ENCODE peak calls at places on chromosomes 7 and 10, in four cellular contexts. P is HepG2, T is K562, D is GM12878. A is an unnamed sample.

GRCh38 chr7:131004371-131004770 is 270.4 kb upstream of the KLF14 start:
- DNase-seq in T (no peak), D (no peak), P (no peak), A (no peak)

GRCh38 chr7:54995631-54996340 is 23.0 kb upstream of the EGFR start:
- DNase-seq in D (peak; percentile 17), T (no peak), P (peak; percentile 39), A (peak; percentile 80)

GRCh38 chr7:134502463-134502862 is 24.9 kb upstream of the AKR1B10 start:
- DNase-seq in T (no peak), P (no peak), D (no peak), A (no peak)

GRCh38 chr7:27178366-27178765 is 4.2 kb upstream of the HOXA10 start:
- DNase-seq in T (no peak), P (no peak), D (no peak), A (peak; percentile 60)

GRCh38 chr7:50632561-50633413 is 67.6 kb upstream of the DDC start:
- DNase-seq in T (peak; percentile 68), P (peak; percentile 70), D (no peak), A (peak; percentile 71)

GRCh38 chr10:36692759-36693158 is 432.6 kb upstream of the ANKRD30A start:
- DNase-seq in P (no peak), T (no peak), D (no peak), A (no peak)

GRCh38 chr10:29409241-29410051 is 120.6 kb downstream of the LYZL1 start:
- DNase-seq in P (peak; percentile 47), T (peak; percentile 76), D (no peak), A (peak; percentile 77)

GRCh38 chr10:52172581-52172980 is 141.5 kb upstream of the DKK1 start:
- DNase-seq in P (no peak), D (no peak), T (no peak), A (no peak)

GRCh38 chr7:111409714-111410422 is 152.4 kb downstream of the IMMP2L start:
- DNase-seq in D (no peak), P (peak; percentile 0), T (no peak), A (no peak)

GRCh38 chr7:26760499-26760898 is 103.9 kb downstream of the SKAP2 start:
- DNase-seq in T (no peak), D (no peak), P (no peak), A (no peak)

GRCh38 chr7:27102578-27103442 is at the start of gene HOXA2:
- DNase-seq in D (no peak), T (no peak), P (no peak), A (peak; percentile 86)

GRCh38 chr7:157268540-157268939 is 68.3 kb upstream of the DNAJB6 start:
- DNase-seq in T (no peak), P (no peak), D (no peak), A (no peak)

GRCh38 chr10:48496831-48497792 is 107.8 kb downstream of the ARHGAP22 start:
- DNase-seq in D (no peak), T (no peak), P (no peak), A (peak; percentile 81)

GRCh38 chr7:54969190-54969967 is 49.4 kb upstream of the EGFR start:
- DNase-seq in P (no peak), T (no peak), D (no peak), A (no peak)

GRCh38 chr7:70376561-70377031 is 755.3 kb upstream of the GALNT17 start:
- DNase-seq in T (no peak), P (no peak), D (no peak), A (no peak)

GRCh38 chr10:21519981-21520436 is 5.5 kb downstream of the SKIDA1 start:
- DNase-seq in T (no peak), P (no peak), D (no peak), A (peak; percentile 84)

GRCh38 chr10:33743429-33743857 is 409.0 kb upstream of the NRP1 start:
- DNase-seq in D (peak; percentile 19), T (no peak), P (no peak), A (no peak)

GRCh38 chr10:119981826-119982225 is 89.3 kb downstream of the SEC23IP start:
- DNase-seq in D (no peak), P (no peak), T (no peak), A (no peak)

GRCh38 chr10:104614245-104614831 is 26.8 kb upstream of the SORCS3 start:
- DNase-seq in T (peak; percentile 60), P (peak; percentile 17), D (no peak), A (no peak)

GRCh38 chr10:91378061-91378460 is 32.1 kb upstream of the HECTD2 start:
- DNase-seq in D (no peak), T (no peak), P (no peak), A (no peak)

GRCh38 chr7:148535227-148535626 is 55.3 kb upstream of the C7orf33 start:
- DNase-seq in D (no peak), T (no peak), P (no peak), A (no peak)

GRCh38 chr7:29811597-29811996 is 5.3 kb downstream of the WIPF3 start:
- DNase-seq in T (no peak), P (no peak), D (no peak), A (no peak)

GRCh38 chr10:92857904-92858514 is 9.7 kb downstream of the EXOC6 start:
- DNase-seq in D (no peak), T (peak; percentile 16), P (no peak), A (no peak)

GRCh38 chr10:42149722-42150427 is 488.5 kb downstream of the ZNF33B start:
- DNase-seq in P (no peak), D (no peak), T (no peak), A (no peak)

GRCh38 chr10:65570143-65571010 is 1355.5 kb upstream of the LRRTM3 start:
- DNase-seq in T (no peak), P (peak; percentile 67), D (no peak), A (peak; percentile 51)

GRCh38 chr7:27182861-27183681 is 2.0 kb downstream of the HOXA11 start:
- DNase-seq in P (no peak), D (no peak), T (no peak), A (peak; percentile 50)

GRCh38 chr7:38222481-38223096 is 44.5 kb downstream of the STARD3NL start:
- DNase-seq in P (peak; percentile 51), D (peak; percentile 34), T (peak; percentile 67), A (peak; percentile 75)

GRCh38 chr10:28533571-28534304 is 820 bp downstream of the WAC start:
- DNase-seq in D (no peak), T (peak; percentile 58), P (peak; percentile 13), A (peak; percentile 51)

GRCh38 chr7:6306471-6306870 is 34.0 kb upstream of the CYTH3 start:
- DNase-seq in T (no peak), P (peak; percentile 72), D (no peak), A (peak; percentile 26)

GRCh38 chr10:129450391-129450790 is 16.6 kb upstream of the MGMT start:
- DNase-seq in T (no peak), D (no peak), P (no peak), A (no peak)

GRCh38 chr7:96224682-96225081 is 97.2 kb downstream of the SLC25A13 start:
- DNase-seq in P (peak; percentile 16), D (no peak), T (no peak), A (peak; percentile 31)

GRCh38 chr10:132591166-132591971 is 53.8 kb downstream of the INPP5A start:
- DNase-seq in T (no peak), P (peak; percentile 87), D (no peak), A (peak; percentile 73)

GRCh38 chr7:124996778-124997177 is 67.2 kb upstream of the POT1 start:
- DNase-seq in T (no peak), D (no peak), P (peak; percentile 9), A (no peak)

GRCh38 chr7:54542920-54543539 is 855 bp downstream of the VSTM2A start:
- DNase-seq in T (no peak), D (no peak), P (no peak), A (peak; percentile 14)

GRCh38 chr7:98211221-98211675 is at the start of gene BHLHA15:
- DNase-seq in P (peak; percentile 24), T (peak; percentile 75), D (no peak), A (no peak)

GRCh38 chr7:70325509-70326101 is 727.3 kb downstream of the AUTS2 start:
- DNase-seq in D (no peak), T (peak; percentile 14), P (no peak), A (no peak)

GRCh38 chr10:124090630-124091209 is 2.7 kb downstream of the CHST15 start:
- DNase-seq in T (no peak), D (no peak), P (peak; percentile 34), A (no peak)

GRCh38 chr10:123772645-123773508 is 106.7 kb downstream of the GPR26 start:
- DNase-seq in P (no peak), T (no peak), D (peak; percentile 20), A (no peak)

GRCh38 chr10:100825946-100826660 is 80.7 kb downstream of the PAX2 start:
- DNase-seq in P (no peak), D (no peak), T (no peak), A (no peak)

DNA sequence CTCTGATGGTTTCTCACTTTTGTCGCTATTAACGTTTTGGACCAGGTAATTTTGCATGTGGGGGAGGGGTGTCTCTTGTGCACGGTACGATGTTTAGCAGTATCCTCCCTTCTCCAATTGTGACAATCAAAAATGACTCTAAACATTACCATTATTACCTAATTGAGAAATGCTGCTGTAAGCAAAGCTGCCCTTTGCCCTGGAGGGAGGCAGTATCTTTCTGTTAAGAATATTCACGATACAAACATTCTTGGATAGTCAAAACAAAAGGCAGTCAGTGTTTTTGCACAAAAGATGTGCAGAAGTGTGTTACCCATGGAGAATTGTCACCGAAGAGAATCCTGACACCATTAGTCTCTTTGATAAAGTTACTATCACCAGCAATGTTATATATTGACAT is 9.6 kb downstream of the MALSU1 start:
- DNase-seq in T (no peak), P (no peak), D (no peak), A (no peak)
- H3K9ac ChIP-seq in T (no peak overlapping the region), P (no peak overlapping the region), D (no peak overlapping the region), A (no peak overlapping the region)

GRCh38 chr10:35392482-35393230 is 56.3 kb downstream of the CCNY start:
- DNase-seq in P (no peak), T (no peak), D (no peak), A (no peak)

GRCh38 chr10:35390843-35391152 is 54.5 kb downstream of the CCNY start:
- DNase-seq in P (no peak), D (no peak), T (no peak), A (no peak)

GRCh38 chr10:35391153-35391953 is 55.0 kb downstream of the CCNY start:
- DNase-seq in D (no peak), T (peak; percentile 57), P (peak; percentile 19), A (no peak)

GRCh38 chr10:35390441-35390840 is 54.1 kb downstream of the CCNY start:
- DNase-seq in D (no peak), T (no peak), P (no peak), A (no peak)

DNA sequence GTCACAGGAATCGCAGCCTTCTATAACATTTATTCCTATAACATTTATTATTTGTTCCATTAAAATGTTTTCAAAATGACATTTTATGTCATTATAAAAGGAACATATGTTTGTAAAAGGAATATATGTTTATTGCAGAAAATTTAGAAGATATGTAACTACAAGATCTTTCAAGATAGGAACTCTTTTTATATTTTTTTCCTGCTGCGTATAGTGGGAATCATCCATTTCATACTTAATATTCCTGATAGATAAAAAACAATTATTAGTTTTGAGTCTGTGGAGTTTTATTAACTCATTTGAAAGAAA is 55.6 kb downstream of the CCNY start:
- DNase-seq in P (no peak), T (no peak), D (no peak), A (no peak)
- H3K4me1 ChIP-seq in P (peaks cover 87% of the 10 kb centered on the region), T (peaks cover 90% of the 10 kb centered on the region), D (peaks cover 12% of the 10 kb centered on the region), A (peaks cover 31% of the 10 kb centered on the region)

GRCh38 chr10:77023396-77023795 is 614.2 kb downstream of the KCNMA1 start:
- DNase-seq in P (no peak), D (no peak), T (no peak), A (no peak)
- TF ChIP-seq MYC in P (no peak), D (no peak), T (no peak), A (no peak)

GRCh38 chr10:6348091-6348862 is 145.5 kb downstream of the PFKFB3 start:
- DNase-seq in D (peak; percentile 93), T (no peak), P (no peak), A (no peak)
- H3K9ac ChIP-seq in D (peak overlapping the region; percentile 17), T (no peak overlapping the region), P (no peak overlapping the region), A (no peak overlapping the region)